ENCODE peak calls at places on chromosome 19, in nine cellular contexts. C is CD4-positive, alpha-beta memory T cell; L is HTR-8/SVneo; Z is pancreas; J is CD8-positive, alpha-beta T cell; Q is small intestine; A is fibroblast of lung; T is AG10803; S is breast epithelium. V is an unnamed sample.

GRCh38 chr19:27851002-27851481 is 1361.9 kb downstream of the UQCRFS1 start:
- DNase-seq in Q (no peak), J (no peak), C (no peak), L (no peak), T (no peak), Z (no peak), S (no peak), A (no peak), V (no peak)

GRCh38 chr19:29574518-29574917 is 31.6 kb upstream of the POP4 start:
- DNase-seq in T (no peak), Z (no peak), C (no peak), A (no peak), J (no peak), Q (no peak), L (no peak), S (no peak), V (no peak)

GRCh38 chr19:46369817-46370216 is 22.9 kb downstream of the PPP5C start:
- DNase-seq in L (no peak), Q (no peak), Z (no peak), C (no peak), S (peak), T (no peak), A (no peak), J (no peak), V (no peak)

GRCh38 chr19:8501547-8501946 is 893 bp downstream of the PRAM1 start:
- DNase-seq in L (no peak), T (no peak), S (no peak), C (no peak), Q (no peak), J (no peak), A (no peak), Z (no peak), V (no peak)

GRCh38 chr19:17775991-17776803 is 18.7 kb upstream of the B3GNT3 start:
- DNase-seq in S (no peak), T (peak), Q (no peak), L (no peak), Z (no peak), C (no peak), A (no peak), J (no peak), V (no peak)

GRCh38 chr19:50344661-50345318 is 15.6 kb upstream of the KCNC3 start:
- DNase-seq in Z (no peak), S (no peak), A (no peak), C (no peak), Q (no peak), L (no peak), J (no peak), T (no peak), V (no peak)

GRCh38 chr19:48659768-48660167 is 13.0 kb downstream of the NTN5 start:
- DNase-seq in A (no peak), C (no peak), L (no peak), S (no peak), J (no peak), T (no peak), Q (peak), Z (no peak), V (no peak)

GRCh38 chr19:36528921-36529518 is 949 bp upstream of the ZNF260 start:
- DNase-seq in A (no peak), S (no peak), Q (no peak), T (no peak), L (peak), Z (peak), C (no peak), J (peak), V (no peak)

GRCh38 chr19:1534972-1535371 is 11.1 kb downstream of the PLK5 start:
- DNase-seq in A (no peak), Z (no peak), S (no peak), J (no peak), T (no peak), C (no peak), Q (no peak), L (no peak), V (no peak)

GRCh38 chr19:10317857-10318462 is 2.1 kb upstream of the FDX2 start:
- DNase-seq in A (no peak), L (no peak), Q (no peak), C (no peak), Z (no peak), J (no peak), T (no peak), S (no peak), V (no peak)

GRCh38 chr19:30204721-30205120 is 167.5 kb upstream of the ZNF536 start:
- DNase-seq in L (no peak), C (no peak), S (no peak), A (no peak), J (no peak), Q (no peak), Z (no peak), T (no peak), V (no peak)

GRCh38 chr19:6210721-6211600 is 68.8 kb downstream of the MLLT1 start:
- DNase-seq in L (no peak), A (no peak), Z (no peak), S (no peak), J (no peak), Q (no peak), C (no peak), T (no peak), V (no peak)